ENCODE peak calls at places on chromosomes 6 and 20, in six cellular contexts. Y is Panc1, Z is prostate gland, O is tibial nerve, T is ovary, K is stomach. C is an unnamed sample. For H3K36me3, the result is how much of the 10 kb centered on the place peaks cover.

GRCh38 chr20:58408603-58409246 is 19.7 kb downstream of the VAPB start:
- DNase-seq in Y (no peak), T (no peak), O (no peak), Z (no peak), K (no peak), C (no peak)

GRCh38 chr6:3382399-3383279 is 74.2 kb downstream of the SLC22A23 start:
- DNase-seq in Y (no peak), T (no peak), O (no peak), Z (no peak), K (peak), C (no peak)

GRCh38 chr6:56250266-56250665 is 2.9 kb upstream of the COL21A1 start:
- DNase-seq in T (no peak), K (no peak), Y (no peak), Z (no peak), O (no peak), C (no peak)

GRCh38 chr6:16836186-16836981 is 75.1 kb upstream of the ATXN1 start:
- DNase-seq in K (no peak), Z (no peak), T (no peak), O (no peak), Y (no peak), C (no peak)

GRCh38 chr6:38846844-38847243 is 131.7 kb downstream of the DNAH8 start:
- DNase-seq in Z (no peak), T (no peak), Y (no peak), O (no peak), K (no peak), C (peak)

GRCh38 chr6:169890049-169890448 is 138.6 kb downstream of the ERMARD start:
- DNase-seq in T (no peak), Y (no peak), K (no peak), O (no peak), Z (no peak), C (no peak)

GRCh38 chr20:59044295-59044694 is 1.7 kb upstream of the PRELID3B start:
- DNase-seq in Z (no peak), Y (no peak), K (no peak), T (no peak), O (no peak), C (no peak)

GRCh38 chr20:58071991-58072390 is 156.5 kb downstream of the ANKRD60 start:
- DNase-seq in Z (no peak), O (no peak), K (no peak), T (no peak), Y (no peak), C (no peak)

GRCh38 chr20:8855315-8855714 is 213.6 kb upstream of the PLCB4 start:
- DNase-seq in Y (no peak), O (no peak), K (no peak), T (peak), Z (no peak), C (peak)

GRCh38 chr6:157328108-157328692 is 4.9 kb upstream of the TMEM242 start:
- DNase-seq in Y (peak), K (no peak), T (no peak), Z (no peak), O (no peak), C (no peak)

GRCh38 chr6:3356056-3356823 is 97.5 kb downstream of the PSMG4 start:
- DNase-seq in Y (peak), O (peak), Z (peak), T (peak), K (peak), C (peak)

GRCh38 chr6:146909376-146909775 is 294.8 kb upstream of the STXBP5 start:
- DNase-seq in Z (no peak), O (no peak), K (no peak), Y (no peak), T (no peak), C (no peak)

GRCh38 chr6:18314317-18314997 is 50.1 kb upstream of the DEK start:
- DNase-seq in O (no peak), T (no peak), Y (no peak), K (no peak), Z (no peak), C (no peak)

GRCh38 chr6:118965843-118966242 is 30.9 kb upstream of the MCM9 start:
- DNase-seq in Y (no peak), K (no peak), O (no peak), Z (no peak), T (no peak), C (no peak)

GRCh38 chr6:5762561-5762968 is 244.2 kb downstream of the NRN1 start:
- DNase-seq in O (no peak), K (no peak), Y (no peak), Z (no peak), T (peak), C (no peak)

GRCh38 chr6:95777338-95777737 is 200.0 kb downstream of the MANEA start:
- DNase-seq in O (no peak), Y (no peak), K (no peak), T (no peak), Z (no peak), C (no peak)

GRCh38 chr6:167742719-167743303 is 83.9 kb upstream of the AFDN start:
- DNase-seq in O (no peak), Y (no peak), K (no peak), T (no peak), Z (no peak), C (no peak)

GRCh38 chr6:84442241-84442640 is 214.8 kb upstream of the CEP162 start:
- DNase-seq in Y (no peak), O (no peak), K (no peak), Z (no peak), T (no peak), C (no peak)

GRCh38 chr6:111176038-111176762 is 88.9 kb downstream of the SLC16A10 start:
- DNase-seq in O (no peak), Z (no peak), Y (no peak), K (no peak), T (no peak), C (no peak)

GRCh38 chr6:13573669-13574110 is 711 bp upstream of the SIRT5 start:
- DNase-seq in K (peak), O (no peak), T (peak), Y (no peak), Z (peak), C (peak)

GRCh38 chr20:1124416-1124815 is 6.0 kb downstream of the PSMF1 start:
- DNase-seq in K (no peak), O (no peak), T (no peak), Y (no peak), Z (no peak), C (no peak)

GRCh38 chr20:54897787-54898186 is 422.4 kb downstream of the DOK5 start:
- DNase-seq in Y (no peak), Z (no peak), O (no peak), K (no peak), T (no peak), C (no peak)

GRCh38 chr6:306641-307061 is 14.4 kb downstream of the DUSP22 start:
- DNase-seq in Z (no peak), K (peak), Y (no peak), O (no peak), T (no peak), C (no peak)

GRCh38 chr20:50868509-50869495 is 62.4 kb downstream of the ADNP start:
- DNase-seq in T (no peak), K (no peak), Y (peak), Z (no peak), O (no peak), C (peak)

GRCh38 chr6:16420715-16421461 is 182.5 kb downstream of the GMPR start:
- DNase-seq in T (no peak), K (no peak), Z (peak), O (no peak), Y (no peak), C (no peak)

GRCh38 chr20:22833851-22834250 is 201.3 kb upstream of the SSTR4 start:
- DNase-seq in T (no peak), O (no peak), Z (no peak), Y (no peak), K (no peak), C (no peak)

GRCh38 chr6:18260448-18261106 is 3.8 kb downstream of the DEK start:
- DNase-seq in O (no peak), Y (no peak), Z (no peak), T (no peak), K (no peak), C (peak)

GRCh38 chr6:109894181-109894580 is 83.9 kb upstream of the GPR6 start:
- DNase-seq in T (no peak), Z (no peak), K (no peak), Y (no peak), O (no peak), C (no peak)

DNA sequence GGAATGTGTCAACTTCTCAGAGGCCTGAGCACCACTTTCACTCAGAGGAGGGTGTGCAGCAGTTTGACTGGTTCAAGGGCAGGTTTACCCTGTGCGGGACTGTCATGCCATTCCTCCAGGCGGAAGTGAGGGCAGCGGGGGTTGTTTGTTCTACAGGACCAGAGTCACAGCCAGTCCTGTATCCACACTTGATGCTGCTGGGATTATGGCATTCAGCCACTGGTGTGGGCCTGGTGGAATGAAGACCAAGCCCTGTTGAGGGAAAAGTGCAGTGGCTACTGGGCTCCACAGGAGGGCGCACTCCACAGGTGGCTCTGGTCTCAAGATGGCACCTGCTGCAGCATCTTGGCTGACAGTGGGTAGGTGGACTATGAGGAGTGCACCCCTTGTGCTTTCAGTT is 14.8 kb downstream of the SEMG2 start:
- DNase-seq in Z (no peak), O (no peak), Y (no peak), K (no peak), T (no peak), C (no peak)
- TF ChIP-seq CTCF in Z (no peak), O (no peak), Y (peak), K (no peak), T (no peak), C (peak)

GRCh38 chr6:48869595-48869994 is 593.5 kb downstream of the MMUT start:
- DNase-seq in K (no peak), Y (no peak), Z (no peak), O (no peak), T (no peak), C (no peak)

GRCh38 chr6:48866681-48867080 is 596.4 kb downstream of the MMUT start:
- DNase-seq in Z (no peak), Y (no peak), O (no peak), T (no peak), K (no peak), C (no peak)
- H3K4me3 ChIP-seq in Z (no peak), Y (no peak), O (no peak), T (no peak), K (no peak), C (no peak)

GRCh38 chr6:32844839-32845372 is 1.1 kb upstream of the PSMB8 start:
- DNase-seq in Y (no peak), K (no peak), Z (no peak), T (no peak), O (no peak), C (no peak)
- H3K36me3 ChIP-seq in Y (under half), K (under half), Z (under half), T (under half), O (under half), C (under half)

GRCh38 chr6:35954335-35954734 is 33.4 kb upstream of the SRPK1 start:
- DNase-seq in O (no peak), T (no peak), K (no peak), Z (no peak), Y (no peak), C (no peak)

GRCh38 chr6:35955521-35955920 is 34.6 kb upstream of the SRPK1 start:
- DNase-seq in O (no peak), Y (no peak), Z (no peak), K (no peak), T (no peak), C (no peak)

GRCh38 chr6:35955970-35956369 is 35.1 kb upstream of the SRPK1 start:
- DNase-seq in K (no peak), O (no peak), Y (no peak), T (no peak), Z (no peak), C (no peak)

GRCh38 chr6:35960192-35960591 is 39.3 kb upstream of the SRPK1 start:
- DNase-seq in Y (no peak), O (no peak), K (no peak), Z (no peak), T (no peak), C (no peak)

GRCh38 chr6:35955071-35955470 is 34.2 kb upstream of the SRPK1 start:
- DNase-seq in Y (no peak), T (no peak), K (no peak), Z (no peak), O (no peak), C (no peak)
- TF ChIP-seq CTCF in Y (no peak), T (no peak), K (no peak), Z (no peak), O (no peak), C (no peak)

GRCh38 chr20:17530716-17531536 is at the start of gene BFSP1:
- DNase-seq in K (peak), O (no peak), T (peak), Z (peak), Y (no peak), C (no peak)
- H3K4me3 ChIP-seq in K (peak), O (peak), T (peak), Z (peak), Y (peak), C (peak)

GRCh38 chr20:47232518-47232917 is 124.0 kb downstream of the ZMYND8 start:
- DNase-seq in O (no peak), T (no peak), K (no peak), Y (no peak), Z (no peak), C (no peak)
- H3K36me3 ChIP-seq in O (under half), T (under half), K (half or more), Y (under half), Z (under half), C (under half)

DNA sequence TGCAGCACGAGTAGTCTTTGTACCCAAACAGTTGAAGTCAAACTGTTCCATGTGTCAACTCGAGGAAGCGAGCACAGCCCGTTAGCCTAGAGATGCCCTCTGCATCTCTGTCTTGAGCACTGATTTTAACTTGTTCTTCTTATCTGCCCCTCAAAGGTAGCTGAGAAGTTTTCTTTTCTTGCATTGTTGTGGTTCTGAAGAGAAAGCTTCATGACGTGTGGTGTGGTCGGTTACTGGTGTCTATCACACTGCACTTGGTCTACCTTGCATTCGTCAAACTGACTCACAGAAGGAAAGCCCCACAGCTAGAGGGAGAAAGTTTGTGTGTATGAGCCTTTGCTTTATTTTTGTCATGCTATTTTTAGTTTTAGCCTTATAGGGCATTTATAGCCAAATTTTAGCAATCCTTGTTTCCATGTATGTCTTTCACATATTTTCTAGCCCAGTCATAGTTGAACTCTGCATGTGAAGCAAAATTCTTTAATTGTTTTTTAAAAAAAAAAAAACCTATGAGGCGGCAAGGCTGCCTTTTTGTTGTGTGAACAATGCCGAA is 115.1 kb downstream of the JAG1 start:
- DNase-seq in T (no peak), O (no peak), Y (no peak), K (no peak), Z (no peak), C (peak)
- TF ChIP-seq CTCF in T (no peak), O (no peak), Y (no peak), K (no peak), Z (no peak), C (no peak)

GRCh38 chr20:32360333-32360634 is 2.2 kb downstream of the ASXL1 start:
- DNase-seq in K (no peak), O (no peak), Y (no peak), Z (no peak), T (no peak), C (no peak)
- H3K4me3 ChIP-seq in K (peak), O (peak), Y (peak), Z (peak), T (peak), C (peak)

GRCh38 chr6:42970859-42971612 is 7.9 kb downstream of the PEX6 start:
- DNase-seq in Z (no peak), Y (no peak), O (no peak), T (no peak), K (no peak), C (no peak)
- H3K36me3 ChIP-seq in Z (under half), Y (under half), O (under half), T (under half), K (under half), C (under half)

DNA sequence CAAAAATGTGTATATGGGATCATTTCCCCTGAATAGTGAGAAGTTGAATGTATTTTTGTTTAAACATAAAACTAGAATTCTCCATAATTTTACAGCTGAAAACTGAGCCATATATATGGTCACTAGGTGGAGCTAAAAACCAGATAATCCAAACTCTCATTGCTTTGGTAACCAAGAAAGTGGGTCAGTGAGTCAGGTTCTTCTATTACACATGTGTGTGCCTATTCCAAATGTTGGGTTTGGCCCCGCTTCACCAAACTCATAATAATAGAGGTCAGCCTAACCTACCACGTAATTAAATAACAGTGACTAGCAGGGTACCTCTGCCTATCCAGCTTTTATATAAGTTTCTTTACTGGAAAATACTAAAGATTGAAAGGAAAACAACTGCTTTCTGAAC is 19.3 kb upstream of the RNGTT start:
- DNase-seq in Z (peak), O (no peak), K (peak), Y (peak), T (peak), C (no peak)
- TF ChIP-seq CTCF in Z (peak), O (peak), K (no peak), Y (peak), T (peak), C (peak)